ENCODE peak calls at places on chromosomes 1 and 21, in nine cellular contexts. V is NCI-H1417; P is NCI-H1092 treated with DMSO at 0.1 percent for 48 hours; M is amniotic stem cell; S is stimulated activated naive CD4-positive, alpha-beta T cell; Y is endothelial cell; R is HTR-8/SVneo; O is stimulated activated CD8-positive, alpha-beta memory T cell treated with anti-CD3 and anti-CD28 coated beads, Interleukin-7, amount 100 ng/mL, for 1 hour; F is GM13976. L is an unnamed sample.

GRCh38 chr1:26994020-26994745 is 691 bp downstream of the TRNP1 start:
- DNase-seq in F (peak), P (peak), Y (peak), M (no peak), O (no peak), S (peak), R (no peak), V (peak), L (no peak)

GRCh38 chr21:43269461-43269860 is 100.7 kb downstream of the CRYAA start:
- DNase-seq in S (no peak), O (peak), Y (peak), M (no peak), P (no peak), V (no peak), R (no peak), F (peak), L (no peak)

GRCh38 chr1:150410582-150411101 is 46.7 kb downstream of the RPRD2 start:
- DNase-seq in R (no peak), S (no peak), Y (no peak), P (no peak), M (no peak), V (no peak), F (no peak), O (no peak), L (no peak)

GRCh38 chr1:40980453-40981121 is 1.1 kb downstream of the CTPS1 start:
- DNase-seq in V (peak), F (peak), P (peak), M (no peak), R (no peak), Y (no peak), O (peak), S (peak), L (no peak)

GRCh38 chr1:62437273-62437945 is 560 bp downstream of the USP1 start:
- DNase-seq in S (no peak), R (no peak), O (peak), Y (peak), V (no peak), F (peak), M (no peak), P (peak), L (no peak)

GRCh38 chr1:177517556-177517955 is 346.8 kb downstream of the BRINP2 start:
- DNase-seq in F (no peak), Y (no peak), R (no peak), M (no peak), P (no peak), O (no peak), S (no peak), V (no peak), L (no peak)

GRCh38 chr1:172704003-172704402 is 45.1 kb downstream of the FASLG start:
- DNase-seq in V (no peak), S (no peak), Y (no peak), P (no peak), O (no peak), M (no peak), F (no peak), R (no peak), L (no peak)

GRCh38 chr1:30331415-30332065 is 391.8 kb downstream of the MATN1 start:
- DNase-seq in V (no peak), M (no peak), F (no peak), P (no peak), Y (no peak), R (no peak), O (no peak), S (no peak), L (no peak)

GRCh38 chr21:14241322-14241721 is 25.4 kb downstream of the RBM11 start:
- DNase-seq in S (no peak), O (no peak), P (no peak), R (no peak), F (no peak), M (no peak), V (no peak), Y (no peak), L (no peak)